ENCODE peak calls at places on chromosomes 13 and 19, in five cellular contexts. C is occipital lobe; I is A172; F is AG09309; T is central memory CD4-positive, alpha-beta T cell. D is an unnamed sample.

GRCh38 chr19:2734589-2735288 is 5.1 kb downstream of the SLC39A3 start:
- DNase-seq in T (no peak), F (no peak), C (no peak), I (no peak), D (no peak)

GRCh38 chr19:56092685-56093631 is 28.1 kb downstream of the ZNF787 start:
- DNase-seq in F (no peak), T (no peak), I (no peak), C (no peak), D (no peak)

GRCh38 chr13:107554355-107554905 is 660.9 kb downstream of the LIG4 start:
- DNase-seq in T (no peak), I (no peak), C (no peak), F (no peak), D (no peak)

GRCh38 chr19:3932931-3933810 is at the start of gene NMRK2:
- DNase-seq in T (no peak), I (no peak), F (no peak), C (no peak), D (no peak)

GRCh38 chr13:110108348-110109139 is 198.4 kb downstream of the COL4A1 start:
- DNase-seq in I (peak; percentile 86), C (peak; percentile 80), T (no peak), F (no peak), D (peak; percentile 48)

GRCh38 chr13:74755065-74755464 is 620.9 kb upstream of the KLF12 start:
- DNase-seq in T (no peak), I (no peak), F (no peak), C (no peak), D (no peak)

GRCh38 chr19:53275480-53275879 is 8.0 kb upstream of the VN1R4 start:
- DNase-seq in T (no peak), I (no peak), C (no peak), F (no peak), D (no peak)

GRCh38 chr13:74056829-74057564 is 77.2 kb downstream of the KLF12 start:
- DNase-seq in C (no peak), I (no peak), F (no peak), T (no peak), D (no peak)

GRCh38 chr19:29878973-29879654 is 62.9 kb upstream of the URI1 start:
- DNase-seq in I (peak; percentile 95), T (no peak), F (peak; percentile 46), C (no peak), D (no peak)

GRCh38 chr13:36431204-36432105 is 840 bp upstream of the CCNA1 start:
- DNase-seq in C (no peak), I (no peak), F (no peak), T (no peak), D (peak; percentile 22)

GRCh38 chr19:38831142-38831605 is 420 bp downstream of the ECH1 start:
- DNase-seq in F (peak; percentile 56), C (peak; percentile 26), I (peak; percentile 94), T (no peak), D (no peak)

GRCh38 chr19:48556163-48556562 is 4.2 kb downstream of the SULT2B1 start:
- DNase-seq in I (peak; percentile 58), F (no peak), C (no peak), T (no peak), D (no peak)

GRCh38 chr13:77397636-77398035 is 70.7 kb upstream of the MYCBP2 start:
- DNase-seq in F (no peak), C (no peak), I (no peak), T (no peak), D (no peak)

GRCh38 chr13:97141564-97142005 is 80.5 kb upstream of the MBNL2 start:
- DNase-seq in I (peak; percentile 92), T (no peak), C (peak; percentile 64), F (peak; percentile 38), D (no peak)

GRCh38 chr19:45263013-45263412 is 11.9 kb downstream of the MARK4 start:
- DNase-seq in C (no peak), F (no peak), T (no peak), I (no peak), D (no peak)

GRCh38 chr13:31092631-31093030 is 69.1 kb downstream of the HSPH1 start:
- DNase-seq in F (no peak), I (no peak), T (no peak), C (no peak), D (no peak)

GRCh38 chr19:50494186-50495019 is 16.6 kb downstream of the JOSD2 start:
- DNase-seq in I (no peak), C (no peak), F (no peak), T (no peak), D (no peak)